ENCODE peak calls at places on chromosomes 13 and 19, in four cellular contexts. F is adrenal gland; J is DND-41; T is naive thymus-derived CD4-positive, alpha-beta T cell. Z is an unnamed sample.

GRCh38 chr19:50909240-50910070 is 1.7 kb downstream of the KLK4 start:
- DNase-seq in F (peak; percentile 89), J (peak; percentile 23), T (peak; percentile 49), Z (no peak)

GRCh38 chr19:7255631-7256030 is 38.6 kb downstream of the INSR start:
- DNase-seq in F (no peak), J (no peak), T (no peak), Z (no peak)

GRCh38 chr13:51697855-51698254 is 106.1 kb downstream of the DHRS12 start:
- DNase-seq in F (no peak), J (no peak), T (no peak), Z (no peak)

GRCh38 chr19:20664917-20665781 is 3.8 kb upstream of the ZNF626 start:
- DNase-seq in F (no peak), J (no peak), T (no peak), Z (no peak)

GRCh38 chr19:51821921-51822716 is 27.2 kb downstream of the FPR3 start:
- DNase-seq in F (no peak), J (no peak), T (no peak), Z (no peak)

GRCh38 chr13:23658929-23659541 is 88.8 kb downstream of the TNFRSF19 start:
- DNase-seq in F (peak; percentile 34), J (no peak), T (no peak), Z (no peak)

GRCh38 chr13:110651726-110652230 is 36.4 kb downstream of the NAXD start:
- DNase-seq in F (no peak), J (no peak), T (no peak), Z (no peak)

GRCh38 chr19:6253886-6254285 is 25.9 kb downstream of the MLLT1 start:
- DNase-seq in F (no peak), J (no peak), T (no peak), Z (no peak)

GRCh38 chr13:49791753-49792549 is 531 bp downstream of the KPNA3 start:
- DNase-seq in F (peak; percentile 63), J (peak; percentile 68), T (peak; percentile 64), Z (peak; percentile 4)

GRCh38 chr19:49362048-49362925 is at the start of gene TEAD2:
- DNase-seq in F (peak; percentile 58), J (no peak), T (no peak), Z (no peak)

GRCh38 chr13:52925775-52926285 is 77.4 kb upstream of the PCDH8 start:
- DNase-seq in F (peak; percentile 39), J (no peak), T (no peak), Z (no peak)

GRCh38 chr19:30696514-30696913 is 324.3 kb downstream of the ZNF536 start:
- DNase-seq in F (no peak), J (peak; percentile 8), T (no peak), Z (no peak)

GRCh38 chr19:54014920-54015560 is 23.6 kb downstream of the CACNG6 start:
- DNase-seq in F (no peak), J (no peak), T (no peak), Z (no peak)

GRCh38 chr19:6772028-6772865 is at the start of gene VAV1:
- DNase-seq in F (peak; percentile 45), J (peak; percentile 92), T (peak; percentile 72), Z (peak; percentile 79)

GRCh38 chr13:56247692-56248091 is 893.0 kb upstream of the PRR20A start:
- DNase-seq in F (no peak), J (no peak), T (no peak), Z (no peak)

GRCh38 chr13:51997641-51998330 is 13.5 kb downstream of the ATP7B start:
- DNase-seq in F (no peak), J (no peak), T (no peak), Z (no peak)

GRCh38 chr19:53088091-53088490 is 15.1 kb downstream of the ZNF160 start:
- DNase-seq in F (no peak), J (no peak), T (no peak), Z (no peak)

GRCh38 chr13:32001392-32001768 is 30.2 kb upstream of the FRY start:
- DNase-seq in F (no peak), J (peak; percentile 5), T (no peak), Z (peak; percentile 5)

GRCh38 chr19:4916292-4917082 is 7.2 kb downstream of the UHRF1 start:
- DNase-seq in F (no peak), J (no peak), T (no peak), Z (no peak)

GRCh38 chr13:52788011-52788410 is 48.4 kb upstream of the CNMD start:
- DNase-seq in F (no peak), J (no peak), T (no peak), Z (no peak)

GRCh38 chr13:95275322-95276118 is 25.7 kb downstream of the ABCC4 start:
- DNase-seq in F (no peak), J (no peak), T (no peak), Z (no peak)

GRCh38 chr19:22446605-22447004 is 24.5 kb upstream of the ZNF98 start:
- DNase-seq in F (no peak), J (no peak), T (no peak), Z (no peak)

GRCh38 chr13:44236370-44236769 is 137.3 kb upstream of the SERP2 start:
- DNase-seq in F (peak; percentile 49), J (no peak), T (no peak), Z (no peak)

GRCh38 chr13:75423383-75423782 is 58.6 kb downstream of the TBC1D4 start:
- DNase-seq in F (no peak), J (no peak), T (no peak), Z (no peak)

GRCh38 chr13:94664889-94665288 is 47.5 kb downstream of the SOX21 start:
- DNase-seq in F (no peak), J (no peak), T (no peak), Z (no peak)

GRCh38 chr19:29528946-29529645 is 3.3 kb downstream of the VSTM2B start:
- DNase-seq in F (no peak), J (no peak), T (no peak), Z (no peak)

GRCh38 chr13:109256866-109257760 is 529.3 kb downstream of the IRS2 start:
- DNase-seq in F (peak; percentile 67), J (no peak), T (no peak), Z (no peak)

GRCh38 chr19:38152461-38153379 is 71.3 kb downstream of the DPF1 start:
- DNase-seq in F (no peak), J (no peak), T (no peak), Z (no peak)

GRCh38 chr13:71021810-71022422 is 845.1 kb downstream of the DACH1 start:
- DNase-seq in F (no peak), J (no peak), T (no peak), Z (no peak)

GRCh38 chr13:29428310-29428991 is 167.0 kb downstream of the SLC7A1 start:
- DNase-seq in F (no peak), J (no peak), T (no peak), Z (no peak)
- H3K4me3 ChIP-seq in F (peak overlapping the region; percentile 38), J (no peak overlapping the region), T (no peak overlapping the region), Z (no peak overlapping the region)

DNA sequence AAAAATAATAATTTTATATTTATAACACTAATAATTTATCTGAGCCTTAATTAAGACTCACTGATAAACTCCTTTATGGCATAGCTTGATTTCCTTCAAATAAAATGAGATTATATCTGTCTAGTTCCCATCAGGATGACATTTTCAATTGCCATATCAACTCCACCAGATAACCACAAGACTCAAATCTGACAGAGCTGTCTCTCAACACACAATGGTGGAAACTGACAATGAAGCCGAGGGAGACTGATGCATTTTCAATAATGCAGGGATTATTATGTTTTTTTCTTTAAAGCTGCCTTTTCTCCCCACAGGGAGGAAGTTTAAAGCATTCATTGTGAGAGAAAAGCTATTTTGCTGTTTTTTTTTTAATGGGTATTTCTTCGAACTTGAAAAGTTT is 1327.0 kb upstream of the MIR17HG start:
- DNase-seq in F (no peak), J (no peak), T (no peak), Z (no peak)
- H3K4me3 ChIP-seq in F (no peak overlapping the region), J (no peak overlapping the region), T (no peak overlapping the region), Z (no peak overlapping the region)

DNA sequence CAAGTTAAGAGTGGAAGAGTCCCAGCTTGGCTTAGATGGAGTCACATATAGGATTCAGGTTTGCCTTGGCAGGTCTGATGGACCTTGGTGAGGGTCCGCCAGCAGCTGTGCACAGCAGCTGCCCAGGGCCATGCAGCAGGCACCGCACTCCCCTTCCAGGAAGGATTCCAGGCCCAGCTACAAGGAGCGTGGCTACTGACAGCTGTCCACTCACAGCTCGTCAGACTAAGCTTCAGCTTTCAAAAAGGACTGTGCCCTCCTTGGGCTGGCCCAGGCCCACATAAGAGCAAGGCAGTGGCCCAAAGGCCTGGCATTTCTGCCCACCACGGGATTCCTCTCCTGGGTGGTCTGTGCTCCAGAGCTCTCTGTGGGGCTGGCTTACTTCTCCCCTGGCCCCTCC is 68.4 kb downstream of the ALOX5AP start:
- DNase-seq in F (no peak), J (no peak), T (no peak), Z (no peak)
- H3K4me3 ChIP-seq in F (peak overlapping the region; percentile 52), J (no peak overlapping the region), T (no peak overlapping the region), Z (no peak overlapping the region)

DNA sequence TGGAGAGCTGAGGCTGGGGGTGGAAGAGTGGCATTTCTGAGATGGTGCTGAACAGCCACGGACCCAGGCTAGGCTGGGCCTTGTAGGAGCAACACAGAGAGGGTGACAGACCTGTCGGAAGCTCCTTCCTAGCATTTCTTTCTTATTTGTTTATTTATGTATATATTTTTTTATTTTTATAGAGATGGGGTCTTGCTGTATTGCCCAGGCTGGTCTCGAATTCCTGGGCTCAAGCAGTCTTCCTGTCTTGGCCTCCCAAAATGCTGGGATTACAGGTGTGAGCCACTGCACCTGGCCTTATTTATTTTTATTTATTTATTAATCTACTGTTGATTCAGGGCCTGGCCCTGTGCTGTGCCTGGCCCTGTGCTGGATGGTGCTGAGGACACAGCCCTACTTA is 6.5 kb downstream of the CIC start:
- DNase-seq in F (no peak), J (no peak), T (no peak), Z (no peak)
- H3K4me3 ChIP-seq in F (no peak overlapping the region), J (no peak overlapping the region), T (no peak overlapping the region), Z (no peak overlapping the region)

GRCh38 chr13:98476538-98476966 is 100.4 kb downstream of the STK24 start:
- DNase-seq in F (peak; percentile 64), J (peak; percentile 90), T (peak; percentile 86), Z (peak; percentile 91)
- H3K4me3 ChIP-seq in F (no peak overlapping the region), J (no peak overlapping the region), T (peak overlapping the region; percentile 48), Z (peak overlapping the region; percentile 26)

GRCh38 chr19:1672769-1673644 is 20.6 kb upstream of the TCF3 start:
- DNase-seq in F (no peak), J (no peak), T (no peak), Z (no peak)

GRCh38 chr19:1671716-1672037 is 19.3 kb upstream of the TCF3 start:
- DNase-seq in F (no peak), J (no peak), T (no peak), Z (no peak)

GRCh38 chr19:1673645-1674292 is 21.4 kb upstream of the TCF3 start:
- DNase-seq in F (no peak), J (no peak), T (no peak), Z (no peak)

GRCh38 chr19:1674293-1674679 is 21.9 kb upstream of the TCF3 start:
- DNase-seq in F (no peak), J (no peak), T (no peak), Z (no peak)

GRCh38 chr19:1672038-1672768 is 19.8 kb upstream of the TCF3 start:
- DNase-seq in F (no peak), J (peak; percentile 52), T (peak; percentile 72), Z (no peak)
- H3K4me3 ChIP-seq in F (no peak overlapping the region), J (no peak overlapping the region), T (no peak overlapping the region), Z (peak overlapping the region; percentile 45)

Z was measured in GM12864.